ENCODE peak calls at places on chromosome 12, in six cellular contexts. P is progenitor cell of endocrine pancreas, Q is pancreas, N is iris pigment epithelial cell, E is NCI-H2107, V is Karpas-422. U is an unnamed sample.

GRCh38 chr12:113697646-113698504 is 226.2 kb upstream of the LHX5 start:
- DNase-seq in Q (no peak), P (no peak), V (no peak), E (no peak), N (no peak), U (no peak)

GRCh38 chr12:57839996-57840395 is 6.5 kb downstream of the CTDSP2 start:
- DNase-seq in P (no peak), N (no peak), Q (peak; percentile 62), V (no peak), E (no peak), U (no peak)

GRCh38 chr12:105878964-105879363 is 259.8 kb downstream of the NUAK1 start:
- DNase-seq in N (peak; percentile 7), E (no peak), V (no peak), Q (no peak), P (no peak), U (no peak)

GRCh38 chr12:9134981-9135628 is 19.4 kb upstream of the A2M start:
- DNase-seq in N (no peak), E (no peak), Q (no peak), P (no peak), V (peak; percentile 73), U (no peak)

GRCh38 chr12:67827820-67828383 is 161.3 kb upstream of the IFNG-AS1 start:
- DNase-seq in P (no peak), E (no peak), Q (no peak), V (no peak), N (peak; percentile 99), U (no peak)

GRCh38 chr12:82149045-82149444 is 209.1 kb downstream of the CCDC59 start:
- DNase-seq in V (no peak), N (no peak), Q (no peak), P (no peak), E (no peak), U (no peak)

GRCh38 chr12:56128669-56129209 is 672 bp downstream of the ESYT1 start:
- DNase-seq in P (no peak), N (peak; percentile 22), E (no peak), V (peak; percentile 61), Q (no peak), U (no peak)

GRCh38 chr12:76383988-76384387 is 35.8 kb upstream of the BBS10 start:
- DNase-seq in N (no peak), V (no peak), Q (no peak), E (no peak), P (no peak), U (no peak)

GRCh38 chr12:102833687-102834435 is 83.2 kb downstream of the PAH start:
- DNase-seq in V (no peak), P (peak; percentile 50), N (peak; percentile 8), E (no peak), Q (no peak), U (no peak)

GRCh38 chr12:111434680-111435338 is 29.1 kb downstream of the SH2B3 start:
- DNase-seq in V (no peak), Q (peak; percentile 77), E (no peak), N (peak; percentile 74), P (no peak), U (no peak)

GRCh38 chr12:34210689-34211530 is 188.6 kb downstream of the ALG10 start:
- DNase-seq in E (no peak), V (no peak), N (no peak), Q (no peak), P (no peak), U (no peak)

GRCh38 chr12:65867428-65867827 is 43.1 kb downstream of the HMGA2 start:
- DNase-seq in Q (no peak), P (no peak), E (no peak), N (peak; percentile 97), V (no peak), U (no peak)

GRCh38 chr12:92133795-92134637 is 11.6 kb downstream of the BTG1 start:
- DNase-seq in N (no peak), E (no peak), Q (no peak), P (no peak), V (no peak), U (no peak)

GRCh38 chr12:126286203-126286602 is 1221.0 kb downstream of the AACS start:
- DNase-seq in P (no peak), N (no peak), Q (peak; percentile 76), V (no peak), E (no peak), U (no peak)

GRCh38 chr12:44889162-44889561 is 13.0 kb upstream of the NELL2 start:
- DNase-seq in N (peak; percentile 15), P (no peak), V (no peak), E (no peak), Q (no peak), U (no peak)

GRCh38 chr12:69240625-69240984 is 1.2 kb downstream of the CPSF6 start:
- DNase-seq in V (peak; percentile 69), Q (no peak), P (no peak), E (no peak), N (peak; percentile 12), U (no peak)

GRCh38 chr12:62724947-62725447 is 210.0 kb downstream of the PPM1H start:
- DNase-seq in V (no peak), E (no peak), N (peak; percentile 99), P (peak; percentile 11), Q (no peak), U (no peak)

GRCh38 chr12:106345739-106346138 is 11.8 kb upstream of the POLR3B start:
- DNase-seq in E (no peak), N (peak; percentile 67), Q (no peak), V (peak; percentile 47), P (no peak), U (no peak)

GRCh38 chr12:88834226-88834625 is 254.0 kb upstream of the KITLG start:
- DNase-seq in N (peak; percentile 60), P (no peak), E (no peak), V (no peak), Q (no peak), U (no peak)

GRCh38 chr12:75236206-75236605 is 26.6 kb upstream of the KCNC2 start:
- DNase-seq in E (no peak), V (no peak), Q (no peak), N (no peak), P (no peak), U (no peak)

GRCh38 chr12:131213896-131214442 is 260.3 kb downstream of the ADGRD1 start:
- DNase-seq in P (no peak), N (no peak), Q (no peak), V (no peak), E (no peak), U (no peak)

GRCh38 chr12:28776913-28777312 is 372.2 kb upstream of the FAR2 start:
- DNase-seq in Q (no peak), P (no peak), N (no peak), E (no peak), V (no peak), U (no peak)

GRCh38 chr12:106247731-106248176 is at the start of gene CKAP4:
- DNase-seq in Q (peak; percentile 88), E (peak; percentile 71), V (no peak), P (peak; percentile 71), N (peak; percentile 83), U (no peak)

U was measured in GM18507.